ENCODE peak calls at places on chromosomes 5 and 9, in four cellular contexts. H is PC-3, T is GM23338, F is astrocyte. X is an unnamed sample.
A peak's percentile ranks its signal among the peaks of the same experiment; 100 is the strongest.

GRCh38 chr5:59356813-59357381 is 536.6 kb downstream of the PDE4D start:
- DNase-seq in T (peak; percentile 78), F (no peak), H (no peak), X (no peak)

GRCh38 chr5:131328536-131329186 is 64.8 kb downstream of the CDC42SE2 start:
- DNase-seq in H (peak; percentile 84), F (peak; percentile 68), T (no peak), X (peak; percentile 86)

GRCh38 chr9:108834959-108835696 is 20.7 kb downstream of the ACTL7B start:
- DNase-seq in H (peak; percentile 70), F (no peak), T (no peak), X (no peak)

GRCh38 chr5:88671808-88672499 is 211.0 kb downstream of the MEF2C start:
- DNase-seq in F (peak; percentile 64), H (no peak), T (peak; percentile 92), X (no peak)

GRCh38 chr5:59767753-59768159 is 125.8 kb downstream of the PDE4D start:
- DNase-seq in F (peak; percentile 9), T (no peak), H (no peak), X (no peak)

GRCh38 chr5:146719179-146719578 is 159.4 kb downstream of the PPP2R2B start:
- DNase-seq in F (no peak), H (no peak), T (no peak), X (no peak)

GRCh38 chr5:124408738-124409453 is 337.5 kb downstream of the ZNF608 start:
- DNase-seq in T (no peak), H (no peak), F (peak; percentile 79), X (no peak)

GRCh38 chr5:40365357-40366330 is 314.1 kb upstream of the PTGER4 start:
- DNase-seq in F (no peak), H (peak; percentile 23), T (no peak), X (no peak)

GRCh38 chr5:1961952-1962595 is 79.3 kb upstream of the IRX4 start:
- DNase-seq in H (no peak), T (no peak), F (no peak), X (no peak)

GRCh38 chr9:69877852-69878507 is 57.4 kb downstream of the CFAP95 start:
- DNase-seq in H (peak; percentile 58), T (peak; percentile 77), F (no peak), X (peak; percentile 37)

GRCh38 chr9:126965541-126966428 is 51.2 kb downstream of the RALGPS1 start:
- DNase-seq in T (peak; percentile 74), F (peak; percentile 18), H (peak; percentile 55), X (peak; percentile 28)

GRCh38 chr5:64126202-64126601 is 39.4 kb upstream of the RNF180 start:
- DNase-seq in T (no peak), F (no peak), H (no peak), X (no peak)

GRCh38 chr9:125785187-125785840 is 38.1 kb downstream of the PBX3 start:
- DNase-seq in H (no peak), T (no peak), F (no peak), X (no peak)

GRCh38 chr5:157400741-157401140 is 59.3 kb upstream of the NIPAL4 start:
- DNase-seq in H (no peak), T (no peak), F (peak; percentile 12), X (no peak)

GRCh38 chr5:34625246-34625645 is 30.9 kb upstream of the RAI14 start:
- DNase-seq in T (no peak), F (peak; percentile 32), H (no peak), X (no peak)

GRCh38 chr5:39209924-39210323 is 9.4 kb downstream of the FYB1 start:
- DNase-seq in T (no peak), F (no peak), H (no peak), X (no peak)

GRCh38 chr9:98331536-98332259 is 76.2 kb upstream of the TBC1D2 start:
- DNase-seq in H (no peak), F (no peak), T (no peak), X (no peak)

GRCh38 chr9:99115947-99116543 is 11.1 kb downstream of the TGFBR1 start:
- DNase-seq in H (no peak), T (peak; percentile 33), F (no peak), X (no peak)

GRCh38 chr5:80082731-80083114 is 47.6 kb downstream of the THBS4 start:
- DNase-seq in T (peak; percentile 89), F (peak; percentile 56), H (peak; percentile 73), X (peak; percentile 72)

GRCh38 chr9:20256284-20256948 is 365.9 kb downstream of the MLLT3 start:
- DNase-seq in T (no peak), H (no peak), F (no peak), X (no peak)

GRCh38 chr5:1789838-1790462 is 9.7 kb downstream of the MRPL36 start:
- DNase-seq in F (peak; percentile 95), H (peak; percentile 71), T (no peak), X (no peak)

GRCh38 chr5:142807378-142807911 is 37.3 kb downstream of the ARHGAP26 start:
- DNase-seq in T (no peak), H (no peak), F (no peak), X (no peak)

GRCh38 chr5:73770172-73770571 is 144.2 kb downstream of the ARHGEF28 start:
- DNase-seq in T (no peak), H (no peak), F (no peak), X (no peak)

GRCh38 chr9:89204811-89205210 is 26.2 kb upstream of the SHC3 start:
- DNase-seq in H (no peak), T (no peak), F (no peak), X (no peak)

GRCh38 chr5:52560366-52560765 is 227.3 kb upstream of the ITGA1 start:
- DNase-seq in F (no peak), H (peak; percentile 56), T (peak; percentile 17), X (no peak)

GRCh38 chr5:127813633-127814171 is 110.5 kb downstream of the CCDC192 start:
- DNase-seq in H (peak; percentile 83), F (peak; percentile 91), T (no peak), X (no peak)

GRCh38 chr9:12956805-12957204 is 182.0 kb downstream of the LURAP1L start:
- DNase-seq in T (no peak), F (no peak), H (no peak), X (peak; percentile 45)

GRCh38 chr9:12954441-12954840 is 179.6 kb downstream of the LURAP1L start:
- DNase-seq in T (no peak), H (no peak), F (no peak), X (no peak)

GRCh38 chr9:12955510-12956163 is 180.8 kb downstream of the LURAP1L start:
- DNase-seq in T (peak; percentile 5), H (no peak), F (no peak), X (peak; percentile 61)

GRCh38 chr9:12958279-12958678 is 183.5 kb downstream of the LURAP1L start:
- DNase-seq in H (no peak), T (peak; percentile 40), F (no peak), X (no peak)

DNA sequence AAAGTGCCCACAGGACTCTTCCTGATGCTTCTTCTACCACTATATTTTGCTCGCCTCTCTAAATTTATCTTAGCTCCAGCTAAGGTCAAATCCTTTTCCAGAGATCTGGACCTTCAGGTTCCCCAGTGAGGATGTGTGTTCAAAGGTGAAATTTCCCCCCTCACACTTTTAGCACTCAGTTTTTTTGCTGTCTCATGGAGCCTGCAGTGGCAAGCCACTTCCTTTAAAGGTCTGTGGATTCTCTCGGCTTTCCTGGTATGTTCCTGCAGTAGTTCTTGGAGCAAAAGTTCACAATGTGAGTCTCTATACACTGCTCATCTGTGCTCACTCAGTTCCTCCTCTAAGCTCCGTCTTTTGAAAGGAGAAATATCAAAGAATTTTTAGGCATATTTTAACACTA is 181.4 kb downstream of the LURAP1L start:
- DNase-seq in F (no peak), H (no peak), T (no peak), X (no peak)
- H3K4me2 ChIP-seq in F (no peak overlapping the region), H (no peak overlapping the region), T (no peak overlapping the region), X (peak overlapping the region; percentile 78)

DNA sequence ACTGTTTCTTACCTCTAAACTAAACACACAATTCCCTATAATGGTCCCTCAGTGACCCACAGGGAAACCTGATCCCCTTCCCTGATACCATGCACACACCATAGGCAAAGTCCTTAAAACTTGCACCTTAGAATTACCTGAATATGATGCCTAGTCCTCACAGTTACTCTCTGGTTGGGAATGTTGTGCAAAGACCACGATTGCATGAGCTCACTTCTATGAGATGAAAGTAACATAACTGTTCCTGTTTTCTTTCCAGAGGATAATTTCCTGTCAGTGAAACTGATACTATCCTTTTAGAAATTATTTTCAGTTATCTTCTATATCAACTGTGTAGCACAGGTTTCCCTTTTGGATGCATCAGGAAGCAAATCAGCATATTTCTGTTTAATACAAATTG is 51.4 kb upstream of the TNFAIP8 start:
- DNase-seq in H (no peak), F (no peak), T (no peak), X (no peak)
- H3K4me2 ChIP-seq in H (peak overlapping the region; percentile 58), F (peak overlapping the region; percentile 77), T (no peak overlapping the region), X (peak overlapping the region; percentile 58)

GRCh38 chr5:172010278-172010677 is 3.8 kb upstream of the FBXW11 start:
- DNase-seq in H (peak; percentile 8), F (peak; percentile 22), T (peak; percentile 37), X (no peak)

GRCh38 chr5:172007795-172008465 is 1.5 kb upstream of the FBXW11 start:
- DNase-seq in T (no peak), H (peak; percentile 60), F (peak; percentile 92), X (no peak)

GRCh38 chr5:172007153-172007794 is 836 bp upstream of the FBXW11 start:
- DNase-seq in F (peak; percentile 17), T (peak; percentile 15), H (peak; percentile 28), X (no peak)

GRCh38 chr5:172009536-172010270 is 3.3 kb upstream of the FBXW11 start:
- DNase-seq in T (no peak), H (no peak), F (no peak), X (no peak)

DNA sequence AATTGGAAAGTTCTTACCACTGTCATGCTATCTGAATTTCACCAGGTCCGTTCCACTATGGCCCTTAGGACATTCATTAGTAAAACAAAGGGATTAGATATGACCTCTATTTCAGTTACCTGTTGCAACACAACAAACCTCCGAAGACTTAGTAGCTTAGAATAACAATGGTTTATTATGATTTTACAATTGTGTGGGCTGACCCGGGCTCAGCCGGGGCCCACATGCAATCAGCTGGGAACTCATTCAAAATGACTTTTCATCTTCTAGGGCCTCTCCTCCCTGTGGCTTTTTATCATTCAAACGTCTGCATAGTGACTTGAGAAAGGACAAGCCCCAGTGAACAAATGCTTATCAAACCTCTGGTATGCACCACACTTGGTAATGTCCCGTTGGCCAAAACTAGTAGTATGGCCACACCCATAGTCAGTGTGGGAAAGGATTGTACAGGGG is 2.3 kb upstream of the FBXW11 start:
- DNase-seq in F (peak; percentile 76), H (no peak), T (peak; percentile 80), X (no peak)
- H3K4me2 ChIP-seq in F (peak overlapping the region; percentile 92), H (peak overlapping the region; percentile 99), T (peak overlapping the region; percentile 94), X (peak overlapping the region; percentile 89)

DNA sequence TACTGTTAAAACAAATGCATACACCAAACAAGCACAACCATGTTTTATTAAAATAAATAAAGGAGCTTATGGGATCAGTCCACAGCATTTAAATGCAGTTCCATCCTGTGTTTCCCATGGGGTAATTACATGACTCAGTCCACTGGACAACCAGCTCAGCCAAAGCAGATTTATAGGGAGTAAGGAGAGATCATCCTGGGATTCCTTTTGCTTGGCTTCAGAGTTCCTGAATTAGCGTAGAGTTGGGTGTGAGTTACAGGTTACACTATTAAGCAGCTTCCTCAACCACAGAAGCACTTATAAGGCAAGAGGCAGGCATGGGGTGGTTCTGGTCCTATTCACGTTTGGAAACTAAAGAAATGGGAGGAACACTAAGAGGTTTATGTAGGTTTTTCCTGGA is 381.1 kb upstream of the ACTBL2 start:
- DNase-seq in T (no peak), F (peak; percentile 72), H (peak; percentile 71), X (peak; percentile 43)
- H3K4me2 ChIP-seq in T (no peak overlapping the region), F (no peak overlapping the region), H (peak overlapping the region; percentile 34), X (peak overlapping the region; percentile 60)

X was measured in PC-9.